ENCODE peak calls at places on chromosomes 11 and 22, in six cellular contexts. One of them, this sample, is unnamed.

GRCh38 chr11:122038543-122038942 is 77.5 kb downstream of the BLID start:
- DNase-seq in GM12865: no peak
- DNase-seq in right atrium auricular region: no peak
- DNase-seq in A549: no peak
- DNase-seq in left ventricle myocardium inferior: no peak
- DNase-seq in brain microvascular endothelial cell: peak; percentile 77
- DNase-seq in this sample: peak; percentile 99

GRCh38 chr11:83835423-83835822 is 549.3 kb upstream of the CCDC90B start:
- DNase-seq in left ventricle myocardium inferior: no peak
- DNase-seq in GM12865: peak; percentile 31
- DNase-seq in right atrium auricular region: no peak
- DNase-seq in brain microvascular endothelial cell: no peak
- DNase-seq in A549: no peak
- DNase-seq in this sample: no peak

GRCh38 chr11:114278342-114279065 is 17.7 kb upstream of the NNMT start:
- DNase-seq in brain microvascular endothelial cell: no peak
- DNase-seq in A549: no peak
- DNase-seq in left ventricle myocardium inferior: no peak
- DNase-seq in right atrium auricular region: no peak
- DNase-seq in GM12865: no peak
- DNase-seq in this sample: no peak

GRCh38 chr11:75160880-75161279 is 10.0 kb downstream of the SLCO2B1 start:
- DNase-seq in right atrium auricular region: no peak
- DNase-seq in A549: no peak
- DNase-seq in GM12865: no peak
- DNase-seq in brain microvascular endothelial cell: no peak
- DNase-seq in left ventricle myocardium inferior: no peak
- DNase-seq in this sample: no peak

GRCh38 chr11:64858467-64859401 is 14.3 kb upstream of the CDC42BPG start:
- DNase-seq in left ventricle myocardium inferior: peak; percentile 70
- DNase-seq in brain microvascular endothelial cell: no peak
- DNase-seq in right atrium auricular region: no peak
- DNase-seq in A549: no peak
- DNase-seq in GM12865: peak; percentile 72
- DNase-seq in this sample: no peak

GRCh38 chr11:33930317-33931021 is 38.6 kb upstream of the LMO2 start:
- DNase-seq in brain microvascular endothelial cell: no peak
- DNase-seq in A549: no peak
- DNase-seq in right atrium auricular region: no peak
- DNase-seq in GM12865: no peak
- DNase-seq in left ventricle myocardium inferior: peak; percentile 17
- DNase-seq in this sample: peak; percentile 81

GRCh38 chr22:33807465-33807864 is 112.8 kb downstream of the LARGE1 start:
- DNase-seq in A549: no peak
- DNase-seq in GM12865: no peak
- DNase-seq in brain microvascular endothelial cell: peak; percentile 25
- DNase-seq in right atrium auricular region: no peak
- DNase-seq in left ventricle myocardium inferior: no peak
- DNase-seq in this sample: peak; percentile 40

GRCh38 chr11:120172054-120172881 is 34.4 kb upstream of the TRIM29 start:
- DNase-seq in right atrium auricular region: peak; percentile 80
- DNase-seq in GM12865: peak; percentile 55
- DNase-seq in brain microvascular endothelial cell: peak; percentile 38
- DNase-seq in left ventricle myocardium inferior: peak; percentile 64
- DNase-seq in A549: peak; percentile 50
- DNase-seq in this sample: peak; percentile 55

GRCh38 chr11:14620027-14620511 is 23.5 kb upstream of the PDE3B start:
- DNase-seq in left ventricle myocardium inferior: no peak
- DNase-seq in right atrium auricular region: no peak
- DNase-seq in brain microvascular endothelial cell: no peak
- DNase-seq in A549: no peak
- DNase-seq in GM12865: no peak
- DNase-seq in this sample: no peak

GRCh38 chr22:47445212-47445611 is 682.8 kb downstream of the TBC1D22A start:
- DNase-seq in GM12865: no peak
- DNase-seq in brain microvascular endothelial cell: no peak
- DNase-seq in left ventricle myocardium inferior: no peak
- DNase-seq in A549: no peak
- DNase-seq in right atrium auricular region: no peak
- DNase-seq in this sample: no peak

GRCh38 chr11:726278-726915 is 20.4 kb downstream of the EPS8L2 start:
- DNase-seq in right atrium auricular region: no peak
- DNase-seq in GM12865: peak; percentile 58
- DNase-seq in left ventricle myocardium inferior: no peak
- DNase-seq in A549: no peak
- DNase-seq in brain microvascular endothelial cell: no peak
- DNase-seq in this sample: no peak

GRCh38 chr11:108693852-108694251 is 29.0 kb downstream of the DDX10 start:
- DNase-seq in left ventricle myocardium inferior: no peak
- DNase-seq in GM12865: no peak
- DNase-seq in right atrium auricular region: no peak
- DNase-seq in A549: no peak
- DNase-seq in brain microvascular endothelial cell: peak; percentile 77
- DNase-seq in this sample: peak; percentile 35

GRCh38 chr11:120304526-120304925 is 20.6 kb upstream of the TLCD5 start:
- DNase-seq in A549: peak; percentile 43
- DNase-seq in brain microvascular endothelial cell: no peak
- DNase-seq in GM12865: peak; percentile 9
- DNase-seq in left ventricle myocardium inferior: no peak
- DNase-seq in right atrium auricular region: no peak
- DNase-seq in this sample: no peak

GRCh38 chr22:35638408-35638807 is 9.8 kb upstream of the APOL6 start:
- DNase-seq in right atrium auricular region: peak; percentile 96
- DNase-seq in brain microvascular endothelial cell: no peak
- DNase-seq in GM12865: no peak
- DNase-seq in left ventricle myocardium inferior: peak; percentile 91
- DNase-seq in A549: no peak
- DNase-seq in this sample: peak; percentile 95

GRCh38 chr11:69640995-69641581 is at the start of gene CCND1:
- DNase-seq in brain microvascular endothelial cell: peak; percentile 90
- DNase-seq in A549: peak; percentile 95
- DNase-seq in left ventricle myocardium inferior: peak; percentile 76
- DNase-seq in GM12865: peak; percentile 54
- DNase-seq in right atrium auricular region: peak; percentile 73
- DNase-seq in this sample: peak; percentile 92

GRCh38 chr11:116929393-116930090 is 92.1 kb upstream of the APOA1 start:
- DNase-seq in brain microvascular endothelial cell: peak; percentile 17
- DNase-seq in right atrium auricular region: no peak
- DNase-seq in A549: no peak
- DNase-seq in left ventricle myocardium inferior: no peak
- DNase-seq in GM12865: no peak
- DNase-seq in this sample: no peak

GRCh38 chr11:132037467-132037862 is 667.0 kb downstream of the NTM start:
- DNase-seq in brain microvascular endothelial cell: no peak
- DNase-seq in A549: no peak
- DNase-seq in right atrium auricular region: no peak
- DNase-seq in GM12865: no peak
- DNase-seq in left ventricle myocardium inferior: no peak
- DNase-seq in this sample: no peak

GRCh38 chr22:19640306-19640705 is 74.0 kb upstream of the SEPTIN5 start:
- DNase-seq in right atrium auricular region: no peak
- DNase-seq in GM12865: no peak
- DNase-seq in left ventricle myocardium inferior: no peak
- DNase-seq in A549: no peak
- DNase-seq in brain microvascular endothelial cell: no peak
- DNase-seq in this sample: no peak

DNA sequence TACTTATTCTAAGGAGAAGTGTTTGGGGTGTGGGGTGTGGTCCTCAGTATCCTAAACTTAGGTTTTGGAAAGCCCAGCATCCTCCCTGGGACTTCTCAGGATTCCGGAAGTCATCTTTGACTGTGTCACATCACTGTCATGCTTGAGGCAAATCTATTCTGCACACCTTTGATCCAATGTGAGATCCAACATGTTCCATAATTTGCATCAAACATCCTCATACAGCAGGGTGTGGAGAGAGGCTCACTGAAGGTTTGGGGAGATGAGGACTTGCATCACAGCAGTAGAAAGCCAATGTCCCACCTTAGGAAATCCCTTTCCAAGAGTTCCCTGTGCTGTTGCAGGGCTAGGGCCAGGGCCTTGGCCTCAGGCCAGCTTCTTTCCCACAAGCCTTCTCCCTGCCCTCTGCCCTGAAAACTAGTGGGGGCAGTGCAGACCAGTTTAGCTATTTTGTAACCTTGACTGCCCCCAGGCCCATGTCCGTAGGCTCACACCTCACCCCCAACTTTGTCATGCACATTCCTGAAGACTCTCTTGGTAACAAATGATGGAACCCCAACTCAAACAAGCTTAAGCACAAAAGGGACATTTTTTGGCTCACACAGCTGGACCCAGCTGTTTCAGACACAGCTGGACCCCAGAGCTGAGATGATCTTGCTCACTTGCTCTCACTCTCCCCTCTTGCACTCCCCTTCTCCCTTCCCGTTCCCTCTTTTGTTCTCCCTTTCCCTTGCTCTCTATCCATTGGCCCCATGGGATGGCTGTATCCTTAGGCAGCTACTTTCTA is 46.7 kb downstream of the KCNQ1OT1 start:
- DNase-seq in A549: no peak
- DNase-seq in left ventricle myocardium inferior: no peak
- DNase-seq in right atrium auricular region: no peak
- DNase-seq in GM12865: no peak
- DNase-seq in brain microvascular endothelial cell: no peak
- DNase-seq in this sample: no peak
- H3K4me3 ChIP-seq in A549: no peak overlapping the region
- H3K4me3 ChIP-seq in left ventricle myocardium inferior: no peak overlapping the region
- H3K4me3 ChIP-seq in right atrium auricular region: no peak overlapping the region
- H3K4me3 ChIP-seq in GM12865: no peak overlapping the region
- H3K4me3 ChIP-seq in brain microvascular endothelial cell: no peak overlapping the region
- H3K4me3 ChIP-seq in this sample: no peak overlapping the region

GRCh38 chr22:17119481-17120202 is 1.5 kb downstream of the TMEM121B start:
- DNase-seq in GM12865: peak; percentile 35
- DNase-seq in left ventricle myocardium inferior: peak; percentile 45
- DNase-seq in brain microvascular endothelial cell: no peak
- DNase-seq in A549: peak; percentile 59
- DNase-seq in right atrium auricular region: no peak
- DNase-seq in this sample: no peak
- TF ChIP-seq CTCF in GM12865: peak; percentile 35
- TF ChIP-seq CTCF in left ventricle myocardium inferior: peak; percentile 64
- TF ChIP-seq CTCF in brain microvascular endothelial cell: peak; percentile 44
- TF ChIP-seq CTCF in A549: peak; percentile 10
- TF ChIP-seq CTCF in right atrium auricular region: peak; percentile 58
- TF ChIP-seq CTCF in this sample: peak; percentile 6

GRCh38 chr22:37519268-37520195 is at the start of gene CARD10:
- DNase-seq in GM12865: no peak
- DNase-seq in brain microvascular endothelial cell: no peak
- DNase-seq in right atrium auricular region: no peak
- DNase-seq in A549: no peak
- DNase-seq in left ventricle myocardium inferior: peak; percentile 50
- DNase-seq in this sample: no peak

GRCh38 chr22:37516456-37516855 is 2.8 kb downstream of the CARD10 start:
- DNase-seq in A549: no peak
- DNase-seq in right atrium auricular region: no peak
- DNase-seq in GM12865: no peak
- DNase-seq in left ventricle myocardium inferior: no peak
- DNase-seq in brain microvascular endothelial cell: no peak
- DNase-seq in this sample: no peak

GRCh38 chr22:37515902-37516301 is 3.3 kb downstream of the CARD10 start:
- DNase-seq in A549: no peak
- DNase-seq in left ventricle myocardium inferior: no peak
- DNase-seq in brain microvascular endothelial cell: no peak
- DNase-seq in GM12865: no peak
- DNase-seq in right atrium auricular region: no peak
- DNase-seq in this sample: no peak

GRCh38 chr22:37518509-37519267 is 527 bp downstream of the CARD10 start:
- DNase-seq in right atrium auricular region: no peak
- DNase-seq in left ventricle myocardium inferior: no peak
- DNase-seq in A549: no peak
- DNase-seq in brain microvascular endothelial cell: no peak
- DNase-seq in GM12865: no peak
- DNase-seq in this sample: no peak

DNA sequence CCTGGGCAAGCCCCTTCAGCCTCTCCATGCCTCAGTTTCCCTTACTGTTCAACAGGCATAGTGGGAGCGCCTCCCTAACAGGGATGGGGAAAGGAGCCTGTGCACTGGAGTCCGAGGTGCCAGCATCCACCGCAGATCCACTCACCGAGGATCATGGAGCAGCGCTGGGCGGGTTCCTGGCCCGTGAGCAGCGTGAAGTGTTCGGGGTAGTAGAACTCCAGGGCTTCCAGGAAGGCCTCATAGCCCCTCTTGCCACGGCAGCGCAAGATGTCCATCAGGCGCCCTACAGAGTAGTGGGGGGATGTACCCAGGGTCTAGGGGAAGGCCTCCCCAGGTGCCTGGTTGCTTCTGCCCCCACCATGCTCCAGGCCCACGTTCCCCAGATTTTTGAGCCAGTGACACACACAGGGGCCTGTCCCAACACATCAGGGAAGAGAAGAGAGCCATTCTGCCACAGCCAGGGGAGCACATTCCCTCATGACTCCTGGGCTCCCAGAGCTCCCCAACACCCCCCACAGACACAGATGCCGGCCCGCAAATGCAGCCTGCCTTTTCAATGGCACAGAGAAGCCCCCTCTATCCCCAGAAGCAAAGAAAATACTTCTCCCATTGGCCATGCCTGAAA is 1.3 kb downstream of the CARD10 start:
- DNase-seq in right atrium auricular region: no peak
- DNase-seq in A549: no peak
- DNase-seq in GM12865: no peak
- DNase-seq in left ventricle myocardium inferior: no peak
- DNase-seq in brain microvascular endothelial cell: no peak
- DNase-seq in this sample: no peak
- H3K4me3 ChIP-seq in right atrium auricular region: peak overlapping the region; percentile 48
- H3K4me3 ChIP-seq in A549: peak overlapping the region; percentile 93
- H3K4me3 ChIP-seq in GM12865: no peak overlapping the region
- H3K4me3 ChIP-seq in left ventricle myocardium inferior: peak overlapping the region; percentile 77
- H3K4me3 ChIP-seq in brain microvascular endothelial cell: peak overlapping the region; percentile 64
- H3K4me3 ChIP-seq in this sample: no peak overlapping the region

GRCh38 chr11:6892400-6892799 is at the start of gene OR2D2:
- DNase-seq in GM12865: no peak
- DNase-seq in brain microvascular endothelial cell: no peak
- DNase-seq in left ventricle myocardium inferior: no peak
- DNase-seq in right atrium auricular region: no peak
- DNase-seq in A549: no peak
- DNase-seq in this sample: no peak

GRCh38 chr11:6889835-6890234 is 2.5 kb downstream of the OR2D2 start:
- DNase-seq in right atrium auricular region: no peak
- DNase-seq in brain microvascular endothelial cell: no peak
- DNase-seq in A549: no peak
- DNase-seq in left ventricle myocardium inferior: no peak
- DNase-seq in GM12865: peak; percentile 8
- DNase-seq in this sample: no peak

GRCh38 chr11:6898911-6899310 is 6.6 kb upstream of the OR2D2 start:
- DNase-seq in brain microvascular endothelial cell: no peak
- DNase-seq in A549: no peak
- DNase-seq in left ventricle myocardium inferior: no peak
- DNase-seq in GM12865: no peak
- DNase-seq in right atrium auricular region: no peak
- DNase-seq in this sample: no peak

GRCh38 chr11:6895010-6895409 is 2.7 kb upstream of the OR2D2 start:
- DNase-seq in A549: no peak
- DNase-seq in left ventricle myocardium inferior: no peak
- DNase-seq in GM12865: peak; percentile 69
- DNase-seq in brain microvascular endothelial cell: no peak
- DNase-seq in right atrium auricular region: no peak
- DNase-seq in this sample: no peak

DNA sequence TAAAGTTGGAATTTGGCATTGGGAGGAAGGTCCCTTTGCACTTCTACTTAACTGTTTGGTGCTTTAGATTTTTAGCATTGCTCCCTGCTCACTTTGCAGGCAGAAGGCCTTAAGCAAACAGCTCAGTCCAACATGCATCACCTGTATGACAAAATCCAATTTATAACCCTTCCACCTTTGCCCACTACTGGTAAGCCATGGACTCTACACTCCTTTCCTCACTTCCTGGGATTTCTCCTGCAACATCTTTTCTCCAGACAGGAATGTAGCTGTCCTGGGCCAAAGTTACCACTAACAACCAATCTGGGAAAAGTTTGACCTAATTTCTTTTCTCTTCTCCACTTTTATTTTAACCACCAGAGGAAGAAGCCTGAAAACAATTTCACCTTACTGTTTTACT is 1.8 kb upstream of the OR2D2 start:
- DNase-seq in GM12865: no peak
- DNase-seq in left ventricle myocardium inferior: no peak
- DNase-seq in brain microvascular endothelial cell: no peak
- DNase-seq in A549: no peak
- DNase-seq in right atrium auricular region: no peak
- DNase-seq in this sample: no peak
- TF ChIP-seq CTCF in GM12865: no peak
- TF ChIP-seq CTCF in left ventricle myocardium inferior: no peak
- TF ChIP-seq CTCF in brain microvascular endothelial cell: no peak
- TF ChIP-seq CTCF in A549: no peak
- TF ChIP-seq CTCF in right atrium auricular region: no peak
- TF ChIP-seq CTCF in this sample: no peak